ENCODE peak calls at places on chromosomes 7 and 10, in six cellular contexts. J is GM12891; F is activated CD4-positive, alpha-beta T cell treated with anti-CD3 and anti-CD28 coated beads, Interleukin-2, amount 50 U/mL, for 24 hours; G is endothelial cell; C is Right ventricle myocardium inferior; Z is lung microvascular endothelial cell. E is an unnamed sample.

GRCh38 chr7:100563809-100564400 is 9.8 kb downstream of the SAP25 start:
- DNase-seq in G (peak; percentile 84), F (peak; percentile 79), J (peak; percentile 79), Z (peak; percentile 70), C (peak; percentile 90), E (peak; percentile 71)

GRCh38 chr7:140726304-140726703 is 29.8 kb downstream of the NDUFB2 start:
- DNase-seq in G (no peak), C (no peak), F (no peak), J (no peak), Z (peak; percentile 19), E (no peak)

GRCh38 chr7:149414171-149414570 is 46.7 kb downstream of the ZNF777 start:
- DNase-seq in C (no peak), J (no peak), Z (no peak), G (no peak), F (no peak), E (no peak)

GRCh38 chr7:9031386-9031785 is 598.0 kb downstream of the NXPH1 start:
- DNase-seq in F (no peak), J (no peak), Z (no peak), G (no peak), C (no peak), E (no peak)

GRCh38 chr7:83677180-83677866 is 28.4 kb upstream of the SEMA3E start:
- DNase-seq in Z (peak; percentile 84), C (no peak), J (no peak), F (no peak), G (no peak), E (no peak)

GRCh38 chr7:136883046-136883445 is 14.6 kb downstream of the CHRM2 start:
- DNase-seq in C (no peak), F (no peak), Z (no peak), J (no peak), G (no peak), E (no peak)

GRCh38 chr7:102152672-102153585 is 133.7 kb upstream of the SH2B2 start:
- DNase-seq in G (peak; percentile 19), F (no peak), C (no peak), J (no peak), Z (peak; percentile 41), E (no peak)

GRCh38 chr10:72740526-72740925 is 48.6 kb downstream of the MCU start:
- DNase-seq in Z (peak; percentile 88), G (no peak), F (peak; percentile 1), C (no peak), J (no peak), E (no peak)

GRCh38 chr10:94077042-94077441 is 83.3 kb downstream of the PLCE1 start:
- DNase-seq in C (no peak), F (no peak), G (no peak), J (no peak), Z (no peak), E (no peak)

GRCh38 chr7:78487464-78487863 is 688.9 kb downstream of the PHTF2 start:
- DNase-seq in G (no peak), C (no peak), J (no peak), Z (no peak), F (no peak), E (no peak)

GRCh38 chr7:27201231-27202017 is 1.5 kb upstream of the HOXA13 start:
- DNase-seq in C (no peak), J (no peak), Z (no peak), G (no peak), F (no peak), E (no peak)

GRCh38 chr10:6384847-6385246 is 182.1 kb downstream of the PFKFB3 start:
- DNase-seq in C (no peak), J (no peak), F (no peak), Z (no peak), G (no peak), E (no peak)

GRCh38 chr7:17206354-17206905 is 92.0 kb upstream of the AHR start:
- DNase-seq in F (no peak), C (no peak), J (no peak), Z (no peak), G (no peak), E (no peak)

GRCh38 chr10:117133273-117134083 is 4.6 kb downstream of the VAX1 start:
- DNase-seq in G (peak; percentile 39), C (no peak), J (no peak), Z (no peak), F (no peak), E (no peak)

GRCh38 chr10:33666686-33667480 is 332.4 kb upstream of the NRP1 start:
- DNase-seq in C (no peak), Z (no peak), J (no peak), G (no peak), F (no peak), E (no peak)